ENCODE peak calls at places on chromosomes 13 and 19, in seven cellular contexts. U, A, P, H, T, O and W are unnamed samples.

GRCh38 chr13:36758345-36758744 is 60.7 kb upstream of the RFXAP start:
- DNase-seq in P (no peak), T (no peak), A (no peak), U (no peak), O (no peak), H (no peak), W (no peak)

GRCh38 chr19:56594783-56595547 is at the start of gene ZNF71:
- DNase-seq in A (peak; percentile 91), H (peak; percentile 66), U (peak; percentile 34), T (peak; percentile 92), O (peak; percentile 73), P (peak; percentile 62), W (peak; percentile 80)

GRCh38 chr13:23715762-23716235 is 145.6 kb downstream of the TNFRSF19 start:
- DNase-seq in A (peak; percentile 15), O (no peak), T (peak; percentile 12), U (no peak), P (no peak), H (no peak), W (no peak)

GRCh38 chr13:84959818-84960217 is 839.4 kb downstream of the SLITRK6 start:
- DNase-seq in A (no peak), T (no peak), P (no peak), H (no peak), U (no peak), O (no peak), W (no peak)

GRCh38 chr13:32585625-32586021 is 629 bp upstream of the PDS5B start:
- DNase-seq in P (no peak), O (no peak), A (no peak), U (no peak), H (no peak), T (no peak), W (no peak)

GRCh38 chr13:113493315-113493951 is 2.9 kb upstream of the DCUN1D2 start:
- DNase-seq in P (peak; percentile 89), H (no peak), O (no peak), A (peak; percentile 68), U (peak; percentile 94), T (no peak), W (peak; percentile 95)

GRCh38 chr19:14059093-14059480 is 2.8 kb downstream of the PALM3 start:
- DNase-seq in P (no peak), T (peak; percentile 69), H (no peak), U (no peak), A (no peak), O (no peak), W (no peak)

GRCh38 chr13:31116224-31116623 is 45.5 kb downstream of the HSPH1 start:
- DNase-seq in H (no peak), O (no peak), T (no peak), P (no peak), U (no peak), A (no peak), W (no peak)

GRCh38 chr19:17865364-17866311 is 5.9 kb downstream of the RPL18A start:
- DNase-seq in T (peak; percentile 53), P (no peak), A (no peak), U (no peak), H (no peak), O (no peak), W (no peak)

GRCh38 chr13:46679369-46680180 is 117.4 kb downstream of the ESD start:
- DNase-seq in U (no peak), A (no peak), O (no peak), H (no peak), P (no peak), T (peak; percentile 6), W (peak; percentile 70)

GRCh38 chr19:10116085-10116865 is 3.4 kb downstream of the EIF3G start:
- DNase-seq in U (no peak), H (no peak), T (no peak), A (no peak), O (peak; percentile 80), P (no peak), W (no peak)

GRCh38 chr19:7792286-7792685 is 29.2 kb downstream of the CLEC4M start:
- DNase-seq in O (no peak), T (no peak), U (no peak), H (no peak), P (no peak), A (no peak), W (peak; percentile 13)

GRCh38 chr19:45294291-45295029 is 28.2 kb downstream of the CKM start:
- DNase-seq in H (no peak), P (no peak), O (peak; percentile 67), A (no peak), U (no peak), T (no peak), W (no peak)

GRCh38 chr19:41928221-41928683 is at the start of gene ERFL:
- DNase-seq in A (no peak), O (no peak), H (no peak), U (no peak), P (no peak), T (peak; percentile 56), W (no peak)